ENCODE peak calls at places on chromosome 15, in four cellular contexts. O, Q, A and C are unnamed samples.

GRCh38 chr15:39682366-39682765 is 100.3 kb downstream of the FSIP1 start:
- DNase-seq in A (no peak), Q (no peak), O (no peak), C (no peak)

GRCh38 chr15:51134416-51135199 is 39.9 kb upstream of the TNFAIP8L3 start:
- DNase-seq in O (no peak), Q (no peak), A (no peak), C (no peak)

GRCh38 chr15:39969871-39970270 is 36.0 kb downstream of the EIF2AK4 start:
- DNase-seq in A (no peak), O (no peak), Q (no peak), C (no peak)

GRCh38 chr15:34616613-34617012 is 33.2 kb upstream of the GOLGA8B start:
- DNase-seq in O (peak), Q (peak), A (no peak), C (peak)

GRCh38 chr15:46266691-46267090 is 631.9 kb downstream of the SQOR start:
- DNase-seq in O (no peak), A (no peak), Q (no peak), C (no peak)

GRCh38 chr15:49169880-49170597 is at the start of gene GALK2:
- DNase-seq in O (peak), Q (peak), A (no peak), C (peak)

GRCh38 chr15:45091581-45091980 is 22.4 kb downstream of the DUOX2 start:
- DNase-seq in Q (no peak), A (no peak), O (no peak), C (no peak)

GRCh38 chr15:41559489-41560177 is 621 bp downstream of the TYRO3 start:
- DNase-seq in O (no peak), Q (peak), A (no peak), C (no peak)

GRCh38 chr15:74175271-74176191 is 2.0 kb downstream of the ISLR start:
- DNase-seq in O (no peak), A (no peak), Q (no peak), C (no peak)

GRCh38 chr15:33699691-33700447 is 268.4 kb upstream of the CHRM5 start:
- DNase-seq in A (no peak), Q (no peak), O (no peak), C (peak)

GRCh38 chr15:26615188-26615926 is 157.5 kb downstream of the GABRB3 start:
- DNase-seq in O (no peak), A (no peak), Q (no peak), C (no peak)

GRCh38 chr15:90751300-90751825 is 34.2 kb downstream of the BLM start:
- DNase-seq in Q (no peak), A (no peak), O (no peak), C (peak)

GRCh38 chr15:42082141-42082540 is 12.2 kb downstream of the PLA2G4D start:
- DNase-seq in Q (no peak), A (no peak), O (no peak), C (no peak)

GRCh38 chr15:34810455-34811146 is 15.3 kb upstream of the ACTC1 start:
- DNase-seq in O (no peak), A (no peak), Q (no peak), C (no peak)

GRCh38 chr15:39156166-39156565 is 424.7 kb upstream of the THBS1 start:
- DNase-seq in O (no peak), Q (no peak), A (no peak), C (no peak)

GRCh38 chr15:40092416-40093223 is 16.1 kb downstream of the BMF start:
- DNase-seq in O (no peak), Q (no peak), A (no peak), C (peak)

GRCh38 chr15:38991126-38991525 is 426.5 kb upstream of the RASGRP1 start:
- DNase-seq in A (no peak), O (peak), Q (no peak), C (peak)

GRCh38 chr15:66704019-66704782 is 2.2 kb downstream of the SMAD6 start:
- DNase-seq in O (no peak), Q (no peak), A (no peak), C (no peak)

GRCh38 chr15:60745469-60745971 is 266.6 kb upstream of the ICE2 start:
- DNase-seq in Q (no peak), A (no peak), O (no peak), C (no peak)

GRCh38 chr15:99016680-99017321 is 9.2 kb upstream of the PGPEP1L start:
- DNase-seq in A (no peak), O (no peak), Q (no peak), C (no peak)

GRCh38 chr15:90030376-90030775 is 29.3 kb downstream of the ZNF710 start:
- DNase-seq in O (no peak), Q (no peak), A (no peak), C (no peak)

GRCh38 chr15:40929730-40930429 is 740 bp downstream of the DLL4 start:
- DNase-seq in Q (peak), O (no peak), A (no peak), C (no peak)

GRCh38 chr15:59691194-59691805 is 2.2 kb upstream of the BNIP2 start:
- DNase-seq in O (no peak), Q (no peak), A (peak), C (peak)

GRCh38 chr15:74752486-74753395 is 4.1 kb downstream of the CYP1A2 start:
- DNase-seq in O (no peak), Q (no peak), A (no peak), C (no peak)

GRCh38 chr15:70587896-70588567 is 175.3 kb downstream of the UACA start:
- DNase-seq in A (no peak), Q (no peak), O (no peak), C (no peak)

GRCh38 chr15:55959744-55960143 is 33.7 kb downstream of the NEDD4 start:
- DNase-seq in Q (no peak), A (no peak), O (no peak), C (no peak)

GRCh38 chr15:66625974-66626373 is 60.2 kb upstream of the LCTL start:
- DNase-seq in A (no peak), Q (no peak), O (no peak), C (no peak)

GRCh38 chr15:55775316-55775715 is 32.4 kb upstream of the PRTG start:
- DNase-seq in Q (no peak), O (no peak), A (no peak), C (no peak)

GRCh38 chr15:101391981-101392566 is 97.0 kb upstream of the SNRPA1 start:
- DNase-seq in O (no peak), Q (no peak), A (peak), C (no peak)
- TF ChIP-seq TARDBP in O (no peak), Q (no peak), A (no peak), C (no peak)

GRCh38 chr15:94580186-94580585 is 348.8 kb downstream of the MCTP2 start:
- DNase-seq in Q (no peak), O (no peak), A (no peak), C (no peak)
- TF ChIP-seq TARDBP in Q (no peak), O (no peak), A (no peak), C (no peak)

GRCh38 chr15:36843822-36844221 is 256.5 kb downstream of the MEIS2 start:
- DNase-seq in O (no peak), A (no peak), Q (no peak), C (no peak)

GRCh38 chr15:36845270-36845669 is 255.1 kb downstream of the MEIS2 start:
- DNase-seq in Q (no peak), O (no peak), A (no peak), C (no peak)

GRCh38 chr15:36841154-36841553 is 259.2 kb downstream of the MEIS2 start:
- DNase-seq in A (no peak), Q (no peak), O (no peak), C (no peak)

DNA sequence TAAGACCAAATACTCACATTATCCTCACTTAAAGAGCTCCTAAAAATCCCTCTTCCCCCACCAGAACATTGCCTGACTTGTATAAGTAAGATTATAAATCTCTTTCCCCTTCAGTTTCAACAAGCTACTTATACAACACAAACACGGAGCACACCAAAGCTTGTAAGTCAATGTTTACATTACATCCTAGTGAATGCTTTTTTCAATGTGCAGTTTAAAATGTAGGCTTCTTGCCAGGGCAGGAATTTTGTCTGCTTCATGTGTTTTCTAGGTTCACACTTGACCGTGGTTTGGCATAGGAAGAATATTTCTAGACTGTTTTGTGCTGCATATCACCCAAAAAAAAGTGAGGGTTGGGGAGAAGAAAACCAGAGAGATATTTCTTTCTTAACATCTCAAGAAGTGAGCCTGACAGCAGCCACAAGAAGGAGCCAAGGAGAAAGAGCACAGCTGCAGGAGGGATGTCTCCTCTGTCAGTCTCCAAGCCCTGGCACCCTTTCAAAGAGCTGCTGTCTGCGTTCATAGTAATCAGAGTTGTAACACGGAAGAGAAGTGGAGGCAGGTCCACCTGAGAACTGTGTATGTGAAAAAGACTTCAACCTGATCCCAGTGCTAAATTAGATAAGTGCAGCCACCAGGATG is 255.8 kb downstream of the MEIS2 start:
- DNase-seq in O (peak), A (no peak), Q (no peak), C (peak)
- TF ChIP-seq TARDBP in O (no peak), A (no peak), Q (no peak), C (no peak)

GRCh38 chr15:92122259-92122658 is 268.8 kb downstream of the SLCO3A1 start:
- DNase-seq in O (no peak), Q (no peak), A (no peak), C (no peak)

GRCh38 chr15:92121047-92121446 is 267.5 kb downstream of the SLCO3A1 start:
- DNase-seq in A (no peak), Q (no peak), O (no peak), C (no peak)

GRCh38 chr15:92120082-92120481 is 266.6 kb downstream of the SLCO3A1 start:
- DNase-seq in O (no peak), A (no peak), Q (no peak), C (no peak)

GRCh38 chr15:92124669-92125068 is 269.0 kb upstream of the ST8SIA2 start:
- DNase-seq in O (no peak), A (no peak), Q (no peak), C (no peak)

DNA sequence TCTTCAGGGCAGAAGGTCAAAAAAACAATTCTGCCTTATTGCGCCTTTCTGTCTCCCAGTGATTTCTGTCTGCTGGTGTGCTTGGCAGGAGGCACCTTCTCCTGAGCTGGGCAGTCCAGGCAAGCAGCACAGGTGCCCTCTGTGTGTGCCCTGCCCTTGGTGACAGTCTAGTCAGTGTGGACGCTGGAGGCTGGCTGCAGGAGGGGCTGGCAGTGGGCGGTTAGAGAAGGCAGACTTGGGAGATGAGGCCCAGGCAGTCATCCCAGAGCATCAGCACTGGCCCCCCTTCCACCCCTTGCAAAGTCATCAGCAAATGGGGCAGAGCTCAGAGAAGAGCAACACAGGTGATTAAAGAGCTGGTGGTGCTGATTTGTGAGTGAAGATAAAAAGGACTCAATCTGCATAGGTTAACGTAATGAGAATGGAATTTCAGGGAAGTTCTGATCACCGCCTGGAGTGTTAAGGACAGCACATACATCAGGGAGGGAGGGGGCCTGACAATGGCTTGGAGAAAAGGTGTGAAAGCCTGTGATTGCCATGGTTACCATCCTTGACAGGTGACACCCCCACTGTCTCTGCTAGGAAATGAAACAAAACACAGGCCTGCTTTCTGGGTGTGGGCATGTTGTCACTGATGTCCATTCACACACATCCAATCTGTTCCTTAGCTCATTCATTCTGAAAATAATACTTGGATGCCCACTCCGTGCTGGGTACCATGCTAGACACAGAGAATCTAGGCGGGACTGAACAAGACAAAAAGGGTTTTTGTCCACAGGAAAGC is 269.6 kb upstream of the ST8SIA2 start:
- DNase-seq in Q (no peak), A (no peak), O (no peak), C (no peak)
- TF ChIP-seq TARDBP in Q (no peak), A (no peak), O (no peak), C (no peak)